ENCODE peak calls at places on chromosomes 2 and 18, in seven cellular contexts. G is CD4-positive, alpha-beta T cell; W is astrocyte; A is GM10248; V is cardiac muscle cell; E is left lung; C is brain microvascular endothelial cell. U is an unnamed sample.

GRCh38 chr18:58947136-58947732 is 82.6 kb downstream of the ZNF532 start:
- DNase-seq in G (no peak), W (no peak), A (no peak), V (no peak), E (no peak), C (no peak), U (no peak)

GRCh38 chr2:152201466-152201830 is 25.9 kb upstream of the STAM2 start:
- DNase-seq in G (no peak), W (no peak), A (no peak), V (no peak), E (no peak), C (no peak), U (no peak)

GRCh38 chr2:238389985-238390682 is 36.6 kb upstream of the ASB1 start:
- DNase-seq in G (no peak), W (peak; percentile 72), A (no peak), V (peak; percentile 25), E (peak; percentile 85), C (no peak), U (no peak)

GRCh38 chr18:9988665-9989064 is 74.8 kb downstream of the VAPA start:
- DNase-seq in G (no peak), W (no peak), A (no peak), V (no peak), E (no peak), C (no peak), U (no peak)

GRCh38 chr2:42812899-42813479 is 20.6 kb upstream of the HAAO start:
- DNase-seq in G (no peak), W (no peak), A (no peak), V (no peak), E (no peak), C (peak; percentile 45), U (peak; percentile 38)

GRCh38 chr18:79520473-79521390 is 125.0 kb downstream of the NFATC1 start:
- DNase-seq in G (peak; percentile 20), W (no peak), A (no peak), V (no peak), E (peak; percentile 12), C (no peak), U (no peak)

GRCh38 chr2:25618676-25619075 is 54.7 kb downstream of the DTNB start:
- DNase-seq in G (no peak), W (peak; percentile 87), A (no peak), V (no peak), E (no peak), C (peak; percentile 71), U (no peak)

GRCh38 chr18:79393181-79393598 is 2.5 kb upstream of the NFATC1 start:
- DNase-seq in G (peak; percentile 33), W (no peak), A (no peak), V (no peak), E (peak; percentile 40), C (no peak), U (no peak)

GRCh38 chr18:62196079-62196478 is 9.0 kb downstream of the RELCH start:
- DNase-seq in G (no peak), W (no peak), A (no peak), V (no peak), E (no peak), C (no peak), U (peak; percentile 53)

GRCh38 chr2:179686718-179687342 is 174.6 kb downstream of the ZNF385B start:
- DNase-seq in G (no peak), W (no peak), A (no peak), V (no peak), E (no peak), C (peak; percentile 10), U (no peak)

GRCh38 chr2:222866358-222866960 is 5.6 kb downstream of the ACSL3 start:
- DNase-seq in G (no peak), W (no peak), A (no peak), V (peak; percentile 58), E (no peak), C (no peak), U (no peak)

GRCh38 chr2:27390822-27391679 is 10.5 kb upstream of the ZNF513 start:
- DNase-seq in G (no peak), W (no peak), A (no peak), V (no peak), E (no peak), C (no peak), U (no peak)

GRCh38 chr2:200737585-200737984 is 74.1 kb upstream of the BZW1 start:
- DNase-seq in G (no peak), W (no peak), A (no peak), V (no peak), E (no peak), C (no peak), U (no peak)

GRCh38 chr18:63683152-63683551 is 19.6 kb upstream of the SERPINB11 start:
- DNase-seq in G (no peak), W (peak; percentile 76), A (no peak), V (peak; percentile 14), E (no peak), C (peak; percentile 96), U (no peak)

GRCh38 chr18:9901377-9901776 is 12.4 kb upstream of the VAPA start:
- DNase-seq in G (no peak), W (no peak), A (no peak), V (no peak), E (no peak), C (no peak), U (no peak)

GRCh38 chr2:46325178-46325928 is 28.1 kb downstream of the EPAS1 start:
- DNase-seq in G (no peak), W (peak; percentile 80), A (no peak), V (no peak), E (no peak), C (peak; percentile 73), U (no peak)

GRCh38 chr2:233412405-233412804 is 58.1 kb downstream of the DGKD start:
- DNase-seq in G (no peak), W (no peak), A (no peak), V (no peak), E (no peak), C (no peak), U (no peak)

GRCh38 chr2:42917374-42918017 is 125.1 kb upstream of the HAAO start:
- DNase-seq in G (no peak), W (peak; percentile 82), A (no peak), V (no peak), E (peak; percentile 55), C (peak; percentile 93), U (no peak)

GRCh38 chr2:196551014-196551413 is 88.5 kb upstream of the CCDC150 start:
- DNase-seq in G (no peak), W (no peak), A (no peak), V (no peak), E (no peak), C (no peak), U (no peak)

GRCh38 chr2:108330971-108331370 is 42.3 kb downstream of the SULT1C2 start:
- DNase-seq in G (no peak), W (no peak), A (no peak), V (no peak), E (no peak), C (no peak), U (no peak)

DNA sequence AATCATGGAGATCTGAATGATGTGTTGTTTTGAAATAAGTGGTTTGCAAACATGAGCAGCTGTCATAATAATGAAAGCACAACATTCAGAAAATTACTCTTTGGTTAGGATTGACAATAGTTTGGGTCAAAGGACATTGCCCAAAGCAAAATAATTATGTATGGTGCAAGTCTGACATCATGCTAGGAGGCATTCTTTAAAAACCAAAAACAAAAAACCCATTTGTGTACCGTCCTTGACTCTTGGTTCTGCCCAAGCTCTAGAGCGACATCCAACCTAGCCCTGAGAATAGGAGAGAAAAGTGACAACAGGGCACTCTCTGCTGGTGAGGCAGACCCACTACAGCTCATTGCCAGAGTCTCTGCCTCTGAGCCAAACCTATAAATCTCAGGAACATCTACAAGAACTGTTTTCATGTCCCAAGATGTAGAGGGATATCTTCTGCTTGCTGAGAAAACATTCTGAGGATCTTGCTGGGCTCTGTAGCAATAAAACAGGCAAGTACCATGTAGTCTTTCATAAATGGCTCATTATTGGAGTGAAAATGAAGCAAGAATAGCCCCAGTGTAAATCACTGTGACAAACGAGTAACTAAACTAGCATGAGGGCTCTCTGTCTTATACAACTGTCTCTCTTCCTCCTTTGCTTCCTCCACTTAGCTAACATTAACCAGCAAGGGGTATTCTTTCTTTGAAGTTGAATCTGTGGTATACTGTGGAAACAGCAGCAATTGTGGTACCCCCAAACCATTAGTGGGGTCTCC is 266.8 kb upstream of the CXCR4 start:
- DNase-seq in G (peak; percentile 46), W (peak; percentile 6), A (peak; percentile 41), V (peak; percentile 56), E (no peak), C (peak; percentile 26), U (no peak)
- TF ChIP-seq CTCF in G (peak; percentile 67), W (peak; percentile 59), A (peak; percentile 77), V (peak; percentile 49), E (peak; percentile 33), C (peak; percentile 78), U (peak; percentile 77)

GRCh38 chr18:74198453-74198852 is 50.1 kb downstream of the TIMM21 start:
- DNase-seq in G (no peak), W (no peak), A (no peak), V (no peak), E (no peak), C (no peak), U (no peak)

GRCh38 chr18:74203811-74204210 is 55.5 kb downstream of the TIMM21 start:
- DNase-seq in G (no peak), W (no peak), A (no peak), V (no peak), E (no peak), C (no peak), U (no peak)

GRCh38 chr18:74204543-74205152 is 56.3 kb downstream of the TIMM21 start:
- DNase-seq in G (no peak), W (no peak), A (no peak), V (no peak), E (no peak), C (no peak), U (no peak)

GRCh38 chr18:74197705-74198341 is 49.5 kb downstream of the TIMM21 start:
- DNase-seq in G (no peak), W (no peak), A (no peak), V (no peak), E (peak; percentile 74), C (no peak), U (no peak)

GRCh38 chr18:74200780-74201179 is 52.5 kb downstream of the TIMM21 start:
- DNase-seq in G (no peak), W (no peak), A (no peak), V (no peak), E (no peak), C (no peak), U (no peak)
- TF ChIP-seq CTCF in G (no peak), W (no peak), A (no peak), V (no peak), E (no peak), C (no peak), U (no peak)

GRCh38 chr2:111116016-111116746 is 4.5 kb upstream of the BCL2L11 start:
- DNase-seq in G (no peak), W (no peak), A (peak; percentile 44), V (no peak), E (no peak), C (no peak), U (no peak)
- TF ChIP-seq CTCF in G (no peak), W (no peak), A (peak; percentile 8), V (no peak), E (no peak), C (no peak), U (no peak)

GRCh38 chr2:216327447-216327846 is 44.8 kb downstream of the MARCHF4 start:
- DNase-seq in G (no peak), W (no peak), A (no peak), V (peak; percentile 39), E (no peak), C (no peak), U (no peak)

DNA sequence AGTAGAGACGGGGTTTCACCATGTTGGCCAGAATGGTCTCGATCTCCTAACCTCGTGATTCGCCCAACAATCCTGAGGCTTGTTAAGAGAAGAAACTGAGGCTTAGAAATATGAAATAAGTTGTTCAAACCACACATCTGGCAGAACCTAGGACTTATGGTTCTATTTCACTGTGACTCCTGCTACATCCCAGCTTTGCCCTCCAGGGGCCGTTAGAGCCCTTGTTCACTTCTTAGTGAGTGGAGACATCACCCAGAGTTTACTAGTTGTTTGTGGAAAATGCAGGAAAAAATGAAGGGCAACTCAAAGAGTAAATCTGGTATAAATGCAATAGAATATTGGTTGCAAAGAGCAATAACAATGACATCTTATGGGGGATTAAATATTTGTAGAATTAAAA is 43.9 kb downstream of the MARCHF4 start:
- DNase-seq in G (no peak), W (no peak), A (no peak), V (no peak), E (no peak), C (peak; percentile 27), U (no peak)
- TF ChIP-seq CTCF in G (no peak), W (peak; percentile 14), A (no peak), V (peak; percentile 65), E (no peak), C (peak; percentile 62), U (peak; percentile 59)

U was measured in H1.